ENCODE peak calls at places on chromosomes 4 and X, in ten cellular contexts. T, K, Z, O, R, W, N, U, J and X are unnamed samples.

GRCh38 chrX:39912126-39912525 is 185.6 kb downstream of the BCOR start:
- DNase-seq in T (no peak), J (no peak), N (no peak), R (no peak), U (no peak), O (no peak), K (no peak), W (no peak), Z (no peak), X (no peak)

GRCh38 chr4:149311076-149311475 is 504.6 kb downstream of the IQCM start:
- DNase-seq in R (peak), Z (peak), K (no peak), U (no peak), J (no peak), W (no peak), O (no peak), T (no peak), N (no peak), X (peak)

GRCh38 chr4:183721207-183722081 is 62.4 kb downstream of the TRAPPC11 start:
- DNase-seq in Z (no peak), U (peak), J (peak), O (peak), W (peak), R (peak), N (peak), T (peak), K (no peak), X (no peak)

GRCh38 chr4:4344915-4345527 is 41.9 kb upstream of the NSG1 start:
- DNase-seq in O (no peak), U (no peak), W (no peak), T (no peak), K (no peak), J (no peak), N (no peak), R (no peak), Z (no peak), X (no peak)

GRCh38 chrX:100328342-100328741 is 81.7 kb downstream of the PCDH19 start:
- DNase-seq in J (no peak), N (no peak), R (no peak), W (no peak), U (no peak), K (no peak), T (no peak), Z (no peak), O (no peak), X (no peak)

GRCh38 chrX:123357941-123358340 is 173.9 kb downstream of the GRIA3 start:
- DNase-seq in K (no peak), T (no peak), N (no peak), R (no peak), J (no peak), O (no peak), U (no peak), W (no peak), Z (no peak), X (no peak)

GRCh38 chr4:136927172-136927571 is 605.1 kb downstream of the PCDH18 start:
- DNase-seq in N (peak), W (peak), T (no peak), R (peak), U (no peak), K (peak), J (no peak), Z (peak), O (peak), X (peak)

GRCh38 chr4:165668694-165669093 is 204.3 kb upstream of the TLL1 start:
- DNase-seq in N (no peak), K (no peak), R (no peak), U (no peak), W (no peak), T (peak), Z (peak), J (no peak), O (no peak), X (no peak)

GRCh38 chr4:2469192-2469984 is 482 bp downstream of the RNF4 start:
- DNase-seq in N (peak), Z (peak), J (peak), W (peak), R (peak), U (no peak), T (peak), K (no peak), O (peak), X (peak)

GRCh38 chrX:21745756-21746155 is 12.2 kb downstream of the SMPX start:
- DNase-seq in N (peak), W (no peak), J (peak), Z (peak), R (peak), U (no peak), K (no peak), O (peak), T (peak), X (peak)

GRCh38 chrX:103464071-103464773 is 55.1 kb downstream of the RAB40A start:
- DNase-seq in J (peak), R (peak), Z (peak), O (peak), N (peak), U (no peak), W (peak), T (peak), K (peak), X (peak)

GRCh38 chr4:165512464-165512863 is 133.7 kb downstream of the CPE start:
- DNase-seq in O (no peak), K (no peak), U (no peak), R (no peak), J (no peak), N (no peak), W (no peak), Z (no peak), T (no peak), X (no peak)

GRCh38 chr4:158255727-158256324 is 45.5 kb downstream of the TMEM144 start:
- DNase-seq in N (peak), W (no peak), R (peak), Z (peak), K (peak), U (no peak), T (peak), J (peak), O (peak), X (peak)

GRCh38 chrX:358651-359143 is 28.0 kb downstream of the PPP2R3B start:
- DNase-seq in N (no peak), R (no peak), Z (no peak), U (no peak), T (no peak), O (no peak), J (no peak), W (no peak), K (no peak), X (no peak)

GRCh38 chr4:60780874-60781273 is 419.3 kb upstream of the ADGRL3 start:
- DNase-seq in R (no peak), K (no peak), O (no peak), W (peak), T (no peak), J (no peak), Z (peak), U (no peak), N (peak), X (peak)

GRCh38 chr4:61277785-61278184 is 77.7 kb downstream of the ADGRL3 start:
- DNase-seq in N (no peak), R (no peak), W (no peak), O (no peak), K (no peak), T (no peak), U (no peak), J (no peak), Z (peak), X (peak)

GRCh38 chr4:156475322-156475721 is 496.3 kb downstream of the PDGFC start:
- DNase-seq in W (peak), N (peak), T (peak), K (peak), U (no peak), Z (peak), R (peak), O (peak), J (peak), X (peak)

GRCh38 chrX:72094894-72095293 is 36.8 kb downstream of the RTL5 start:
- DNase-seq in N (peak), Z (no peak), K (no peak), O (peak), R (no peak), J (peak), U (no peak), W (no peak), T (peak), X (no peak)

GRCh38 chrX:124736553-124737240 is 390.3 kb downstream of the SH2D1A start:
- DNase-seq in K (no peak), R (no peak), T (peak), J (no peak), N (no peak), O (no peak), Z (no peak), U (peak), W (no peak), X (no peak)

GRCh38 chr4:143071351-143071750 is 113.4 kb upstream of the USP38 start:
- DNase-seq in Z (no peak), W (peak), T (no peak), O (no peak), J (no peak), R (no peak), N (no peak), U (no peak), K (no peak), X (no peak)

GRCh38 chrX:13570245-13570573 is 808 bp downstream of the EGFL6 start:
- DNase-seq in J (no peak), T (peak), R (no peak), O (no peak), K (no peak), W (no peak), Z (no peak), N (no peak), U (no peak), X (no peak)

GRCh38 chrX:21990812-21991211 is 41.3 kb upstream of the PHEX start:
- DNase-seq in R (no peak), K (no peak), T (no peak), U (no peak), J (no peak), W (no peak), O (peak), N (no peak), Z (no peak), X (no peak)

GRCh38 chr4:112327950-112328349 is 30.8 kb downstream of the ALPK1 start:
- DNase-seq in T (peak), U (no peak), N (peak), O (peak), Z (peak), J (peak), R (peak), W (no peak), K (peak), X (peak)

GRCh38 chr4:104394409-104394813 is 100.3 kb downstream of the CXXC4 start:
- DNase-seq in J (peak), N (no peak), K (no peak), Z (no peak), T (peak), R (no peak), W (no peak), U (no peak), O (no peak), X (no peak)

GRCh38 chr4:15161439-15161838 is 159.2 kb downstream of the CPEB2 start:
- DNase-seq in Z (no peak), J (no peak), T (no peak), N (no peak), O (no peak), K (no peak), R (no peak), U (no peak), W (no peak), X (peak)

GRCh38 chr4:3411676-3412075 is 30.1 kb upstream of the HGFAC start:
- DNase-seq in J (no peak), O (no peak), U (no peak), W (no peak), T (no peak), K (no peak), N (no peak), R (no peak), Z (no peak), X (no peak)

GRCh38 chrX:9980927-9981326 is 13.8 kb downstream of the CLDN34 start:
- DNase-seq in W (no peak), U (no peak), O (no peak), J (no peak), N (no peak), Z (no peak), T (no peak), K (no peak), R (no peak), X (no peak)

GRCh38 chr4:88107406-88108107 is 50.9 kb downstream of the ABCG2 start:
- DNase-seq in O (peak), U (no peak), W (no peak), K (no peak), J (peak), T (no peak), Z (no peak), R (no peak), N (peak), X (peak)

GRCh38 chrX:123871309-123871708 is 11.5 kb downstream of the XIAP start:
- DNase-seq in U (no peak), T (no peak), N (no peak), K (no peak), O (no peak), J (no peak), R (no peak), Z (no peak), W (no peak), X (no peak)

GRCh38 chr4:109801895-109802319 is at the start of gene CFI:
- DNase-seq in Z (peak), R (peak), O (peak), T (no peak), K (no peak), N (peak), J (no peak), U (no peak), W (no peak), X (no peak)

GRCh38 chr4:179855471-179855870 is 2387.7 kb upstream of the TENM3 start:
- DNase-seq in O (no peak), R (no peak), U (no peak), T (no peak), K (no peak), W (no peak), N (peak), J (no peak), Z (no peak), X (peak)

GRCh38 chr4:141730805-141731204 is 94.4 kb downstream of the IL15 start:
- DNase-seq in W (no peak), R (peak), Z (no peak), J (no peak), T (no peak), O (no peak), K (no peak), N (peak), U (no peak), X (peak)

GRCh38 chr4:145058256-145058655 is 39.7 kb downstream of the ANAPC10 start:
- DNase-seq in N (no peak), R (no peak), U (no peak), J (no peak), T (no peak), W (no peak), O (no peak), Z (peak), K (no peak), X (no peak)

GRCh38 chrX:37754518-37754917 is 25.3 kb upstream of the CYBB start:
- DNase-seq in N (no peak), T (no peak), O (no peak), Z (no peak), W (no peak), U (no peak), K (no peak), R (no peak), J (no peak), X (no peak)
- H2AFZ ChIP-seq in N (no peak), T (no peak), O (no peak), Z (no peak), W (no peak), U (no peak), K (no peak), R (no peak), J (no peak), X (no peak)

DNA sequence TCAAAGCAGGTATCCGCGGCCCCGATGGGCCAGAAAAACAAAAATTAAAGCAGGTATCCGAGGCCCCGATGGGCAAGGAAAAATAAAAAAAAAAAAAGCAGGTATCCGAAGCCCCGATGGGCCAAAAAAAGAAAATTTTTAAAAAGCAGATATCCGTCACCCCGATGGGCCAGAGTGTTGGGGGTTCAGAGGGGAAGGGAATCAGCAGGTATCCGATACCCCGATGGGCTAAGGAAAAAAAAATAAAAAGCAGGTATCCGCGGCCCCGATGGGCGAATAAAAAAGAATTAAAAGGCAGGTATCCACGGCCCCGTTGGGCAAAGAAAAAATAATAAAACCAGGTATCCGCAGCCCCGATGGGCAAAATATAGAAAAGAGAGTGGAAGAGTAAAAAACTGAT is 289.0 kb downstream of the CHIC1 start:
- DNase-seq in N (no peak), K (no peak), W (no peak), R (no peak), U (no peak), J (no peak), Z (no peak), T (no peak), O (no peak), X (no peak)
- H3K9ac ChIP-seq in N (peak), K (no peak), W (no peak), R (no peak), U (no peak), J (peak), Z (peak), T (no peak), O (peak), X (no peak)

GRCh38 chr4:80239480-80239879 is 27.0 kb upstream of the FGF5 start:
- DNase-seq in T (no peak), J (no peak), N (peak), O (no peak), W (no peak), Z (no peak), U (no peak), K (no peak), R (peak), X (no peak)
- H2AFZ ChIP-seq in T (no peak), J (no peak), N (peak), O (no peak), W (no peak), Z (peak), U (no peak), K (no peak), R (peak), X (no peak)

GRCh38 chrX:138127314-138127713 is 561.4 kb downstream of the ZIC3 start:
- DNase-seq in N (no peak), K (no peak), T (no peak), Z (peak), O (peak), U (no peak), J (no peak), R (peak), W (no peak), X (peak)
- H3K9ac ChIP-seq in N (no peak), K (no peak), T (no peak), Z (no peak), O (no peak), U (no peak), J (no peak), R (no peak), W (no peak), X (peak)

DNA sequence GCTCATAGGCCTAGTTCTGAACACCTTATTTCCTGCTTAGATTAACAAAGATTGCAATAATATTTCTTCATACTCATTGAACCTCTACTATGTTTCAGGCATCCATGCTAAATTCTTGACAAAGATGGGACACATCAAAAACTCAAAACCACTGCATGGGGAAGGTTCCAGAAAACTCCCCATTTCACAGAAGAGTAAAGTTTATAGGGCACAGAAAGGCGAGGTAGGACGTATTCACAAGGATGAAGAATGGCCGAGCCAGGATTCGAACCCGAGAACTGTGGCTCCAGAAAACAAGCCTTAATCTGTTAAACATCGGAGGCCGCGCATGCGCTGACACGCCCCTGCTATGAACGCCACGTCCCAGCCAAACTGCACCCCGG is 688 bp downstream of the UXT start:
- DNase-seq in Z (no peak), N (no peak), T (no peak), U (no peak), J (no peak), K (no peak), R (no peak), W (no peak), O (no peak), X (no peak)
- H2AFZ ChIP-seq in Z (peak), N (peak), T (peak), U (no peak), J (no peak), K (no peak), R (peak), W (peak), O (no peak), X (peak)